ENCODE peak calls at places on chromosomes 13 and 19, in six cellular contexts. One of them, this sample, is unnamed.

GRCh38 chr19:34481861-34482379 is 362 bp downstream of the WTIP start:
- DNase-seq in choroid plexus epithelial cell: peak; percentile 70
- DNase-seq in foreskin fibroblast: peak; percentile 64
- DNase-seq in AG10803: no peak
- DNase-seq in fibroblast of villous mesenchyme: no peak
- DNase-seq in GM23248: peak; percentile 87
- DNase-seq in this sample: peak; percentile 21

GRCh38 chr13:68066879-68067513 is 836.9 kb upstream of the PCDH9 start:
- DNase-seq in choroid plexus epithelial cell: no peak
- DNase-seq in fibroblast of villous mesenchyme: no peak
- DNase-seq in AG10803: no peak
- DNase-seq in GM23248: no peak
- DNase-seq in foreskin fibroblast: no peak
- DNase-seq in this sample: no peak

GRCh38 chr19:35563207-35563829 is at the start of gene ATP4A:
- DNase-seq in foreskin fibroblast: no peak
- DNase-seq in GM23248: no peak
- DNase-seq in AG10803: no peak
- DNase-seq in fibroblast of villous mesenchyme: no peak
- DNase-seq in choroid plexus epithelial cell: no peak
- DNase-seq in this sample: no peak

GRCh38 chr13:40388617-40389016 is 277.8 kb downstream of the FOXO1 start:
- DNase-seq in choroid plexus epithelial cell: peak; percentile 47
- DNase-seq in AG10803: peak; percentile 13
- DNase-seq in fibroblast of villous mesenchyme: peak; percentile 55
- DNase-seq in foreskin fibroblast: peak; percentile 35
- DNase-seq in GM23248: no peak
- DNase-seq in this sample: no peak

GRCh38 chr19:22332924-22333323 is 46.7 kb downstream of the ZNF729 start:
- DNase-seq in foreskin fibroblast: no peak
- DNase-seq in choroid plexus epithelial cell: peak; percentile 2
- DNase-seq in AG10803: no peak
- DNase-seq in GM23248: peak; percentile 9
- DNase-seq in fibroblast of villous mesenchyme: no peak
- DNase-seq in this sample: no peak

GRCh38 chr19:2507109-2507508 is 31.2 kb downstream of the GADD45B start:
- DNase-seq in choroid plexus epithelial cell: peak; percentile 67
- DNase-seq in fibroblast of villous mesenchyme: peak; percentile 83
- DNase-seq in GM23248: peak; percentile 79
- DNase-seq in AG10803: peak; percentile 58
- DNase-seq in foreskin fibroblast: peak; percentile 62
- DNase-seq in this sample: peak; percentile 53

GRCh38 chr13:40377783-40378182 is 288.7 kb downstream of the FOXO1 start:
- DNase-seq in AG10803: peak; percentile 22
- DNase-seq in fibroblast of villous mesenchyme: peak; percentile 27
- DNase-seq in foreskin fibroblast: peak; percentile 48
- DNase-seq in GM23248: peak; percentile 79
- DNase-seq in choroid plexus epithelial cell: peak; percentile 67
- DNase-seq in this sample: no peak

GRCh38 chr19:35347171-35347929 is at the start of gene FFAR1:
- DNase-seq in foreskin fibroblast: no peak
- DNase-seq in choroid plexus epithelial cell: no peak
- DNase-seq in fibroblast of villous mesenchyme: no peak
- DNase-seq in GM23248: no peak
- DNase-seq in AG10803: no peak
- DNase-seq in this sample: no peak

GRCh38 chr13:30757026-30757425 is 21.7 kb downstream of the ALOX5AP start:
- DNase-seq in AG10803: no peak
- DNase-seq in foreskin fibroblast: no peak
- DNase-seq in choroid plexus epithelial cell: no peak
- DNase-seq in GM23248: no peak
- DNase-seq in fibroblast of villous mesenchyme: no peak
- DNase-seq in this sample: no peak

GRCh38 chr13:46134961-46135522 is 30.2 kb upstream of the CPB2 start:
- DNase-seq in fibroblast of villous mesenchyme: peak; percentile 24
- DNase-seq in AG10803: no peak
- DNase-seq in foreskin fibroblast: no peak
- DNase-seq in choroid plexus epithelial cell: peak; percentile 62
- DNase-seq in GM23248: no peak
- DNase-seq in this sample: no peak

GRCh38 chr13:106535552-106536243 is at the start of gene EFNB2:
- DNase-seq in GM23248: peak; percentile 92
- DNase-seq in AG10803: peak; percentile 88
- DNase-seq in fibroblast of villous mesenchyme: peak; percentile 91
- DNase-seq in choroid plexus epithelial cell: peak; percentile 96
- DNase-seq in foreskin fibroblast: peak; percentile 96
- DNase-seq in this sample: peak; percentile 79

GRCh38 chr13:100315522-100315921 is 226.6 kb downstream of the PCCA start:
- DNase-seq in fibroblast of villous mesenchyme: no peak
- DNase-seq in foreskin fibroblast: no peak
- DNase-seq in AG10803: no peak
- DNase-seq in GM23248: no peak
- DNase-seq in choroid plexus epithelial cell: peak; percentile 24
- DNase-seq in this sample: no peak

GRCh38 chr13:51064753-51065152 is 46.3 kb downstream of the C13orf42 start:
- DNase-seq in AG10803: no peak
- DNase-seq in choroid plexus epithelial cell: no peak
- DNase-seq in foreskin fibroblast: no peak
- DNase-seq in GM23248: no peak
- DNase-seq in fibroblast of villous mesenchyme: no peak
- DNase-seq in this sample: no peak

GRCh38 chr19:918481-919156 is 1.5 kb downstream of the KISS1R start:
- DNase-seq in foreskin fibroblast: no peak
- DNase-seq in choroid plexus epithelial cell: no peak
- DNase-seq in AG10803: no peak
- DNase-seq in GM23248: no peak
- DNase-seq in fibroblast of villous mesenchyme: no peak
- DNase-seq in this sample: no peak

GRCh38 chr19:5951338-5951861 is 26.5 kb downstream of the RANBP3 start:
- DNase-seq in foreskin fibroblast: no peak
- DNase-seq in GM23248: no peak
- DNase-seq in AG10803: no peak
- DNase-seq in choroid plexus epithelial cell: no peak
- DNase-seq in fibroblast of villous mesenchyme: no peak
- DNase-seq in this sample: no peak

GRCh38 chr13:28536371-28536770 is 41.4 kb upstream of the FLT1 start:
- DNase-seq in fibroblast of villous mesenchyme: no peak
- DNase-seq in GM23248: no peak
- DNase-seq in foreskin fibroblast: no peak
- DNase-seq in AG10803: no peak
- DNase-seq in choroid plexus epithelial cell: no peak
- DNase-seq in this sample: no peak

GRCh38 chr13:80204642-80205041 is 136.3 kb downstream of the SPRY2 start:
- DNase-seq in foreskin fibroblast: no peak
- DNase-seq in fibroblast of villous mesenchyme: no peak
- DNase-seq in choroid plexus epithelial cell: no peak
- DNase-seq in AG10803: no peak
- DNase-seq in GM23248: no peak
- DNase-seq in this sample: no peak

GRCh38 chr13:94063096-94063495 is 416.4 kb downstream of the DCT start:
- DNase-seq in foreskin fibroblast: peak; percentile 63
- DNase-seq in AG10803: peak; percentile 88
- DNase-seq in GM23248: peak; percentile 63
- DNase-seq in choroid plexus epithelial cell: peak; percentile 53
- DNase-seq in fibroblast of villous mesenchyme: peak; percentile 67
- DNase-seq in this sample: peak; percentile 49

GRCh38 chr13:85236431-85236830 is 562.8 kb downstream of the SLITRK6 start:
- DNase-seq in fibroblast of villous mesenchyme: no peak
- DNase-seq in foreskin fibroblast: peak; percentile 35
- DNase-seq in AG10803: no peak
- DNase-seq in choroid plexus epithelial cell: peak; percentile 70
- DNase-seq in GM23248: no peak
- DNase-seq in this sample: peak; percentile 32

GRCh38 chr13:83879431-83880171 is 2.7 kb downstream of the SLITRK1 start:
- DNase-seq in GM23248: peak; percentile 12
- DNase-seq in choroid plexus epithelial cell: no peak
- DNase-seq in fibroblast of villous mesenchyme: no peak
- DNase-seq in AG10803: peak; percentile 6
- DNase-seq in foreskin fibroblast: no peak
- DNase-seq in this sample: no peak
- H3K4me3 ChIP-seq in GM23248: peak overlapping the region; percentile 50
- H3K4me3 ChIP-seq in choroid plexus epithelial cell: peak overlapping the region; percentile 50
- H3K4me3 ChIP-seq in fibroblast of villous mesenchyme: no peak overlapping the region
- H3K4me3 ChIP-seq in AG10803: peak overlapping the region; percentile 54
- H3K4me3 ChIP-seq in foreskin fibroblast: peak overlapping the region; percentile 44
- H3K4me3 ChIP-seq in this sample: peak overlapping the region; percentile 36

DNA sequence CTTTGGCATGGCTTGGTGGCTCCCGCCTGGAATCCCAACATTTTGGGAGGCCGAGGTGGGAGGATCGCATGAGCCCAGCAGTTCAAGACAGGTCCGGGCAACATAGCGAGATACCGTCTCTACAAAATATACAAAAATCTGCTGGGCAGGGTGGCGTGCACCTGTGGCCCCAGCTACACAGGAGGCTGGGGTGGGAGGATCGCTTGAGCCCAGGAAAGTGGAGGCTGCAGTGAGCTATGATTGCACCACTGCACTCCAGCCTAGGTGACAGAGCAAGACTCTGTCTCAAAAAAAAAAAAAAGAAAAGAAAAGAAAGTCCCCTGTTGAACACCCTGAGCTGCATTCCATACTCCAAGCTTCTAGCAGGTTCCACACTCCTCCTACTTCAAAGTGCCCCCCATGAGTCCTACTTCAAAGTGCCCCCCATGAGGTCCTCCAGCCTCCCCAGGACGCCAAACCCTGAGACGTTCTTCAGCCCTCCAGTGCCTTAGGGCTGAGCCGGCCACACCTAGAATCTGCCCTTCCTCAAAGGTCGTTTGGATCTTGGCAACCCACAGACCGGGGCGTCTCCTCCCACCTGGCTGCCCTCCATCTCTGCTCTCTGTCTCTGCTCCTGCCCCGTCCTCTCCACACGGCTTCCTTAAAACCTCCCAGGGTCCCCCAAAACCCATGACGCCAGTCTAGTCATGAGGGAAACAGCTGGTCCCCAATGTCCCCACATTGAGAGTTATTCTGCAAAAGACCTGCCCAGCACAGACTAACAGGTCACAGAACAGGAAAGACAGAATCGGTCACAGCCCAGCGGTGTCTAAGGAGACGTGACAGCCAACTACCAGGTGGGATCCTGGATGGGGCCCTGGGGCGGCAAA is 4.7 kb downstream of the TJP3 start:
- DNase-seq in AG10803: no peak
- DNase-seq in GM23248: no peak
- DNase-seq in choroid plexus epithelial cell: no peak
- DNase-seq in foreskin fibroblast: no peak
- DNase-seq in fibroblast of villous mesenchyme: no peak
- DNase-seq in this sample: no peak
- H3K4me3 ChIP-seq in AG10803: no peak overlapping the region
- H3K4me3 ChIP-seq in GM23248: no peak overlapping the region
- H3K4me3 ChIP-seq in choroid plexus epithelial cell: no peak overlapping the region
- H3K4me3 ChIP-seq in foreskin fibroblast: no peak overlapping the region
- H3K4me3 ChIP-seq in fibroblast of villous mesenchyme: no peak overlapping the region
- H3K4me3 ChIP-seq in this sample: no peak overlapping the region

GRCh38 chr19:16542045-16542893 is at the start of gene CHERP:
- DNase-seq in AG10803: peak; percentile 92
- DNase-seq in foreskin fibroblast: peak; percentile 90
- DNase-seq in GM23248: peak; percentile 98
- DNase-seq in fibroblast of villous mesenchyme: peak; percentile 94
- DNase-seq in choroid plexus epithelial cell: peak; percentile 94
- DNase-seq in this sample: peak; percentile 72

GRCh38 chr19:16541526-16542044 is 652 bp downstream of the CHERP start:
- DNase-seq in fibroblast of villous mesenchyme: peak; percentile 40
- DNase-seq in choroid plexus epithelial cell: peak; percentile 38
- DNase-seq in foreskin fibroblast: no peak
- DNase-seq in AG10803: peak; percentile 6
- DNase-seq in GM23248: peak; percentile 58
- DNase-seq in this sample: no peak

GRCh38 chr19:16544468-16545231 is 2.4 kb upstream of the CHERP start:
- DNase-seq in fibroblast of villous mesenchyme: no peak
- DNase-seq in AG10803: no peak
- DNase-seq in choroid plexus epithelial cell: no peak
- DNase-seq in GM23248: no peak
- DNase-seq in foreskin fibroblast: no peak
- DNase-seq in this sample: no peak

GRCh38 chr19:16542894-16543498 is 759 bp upstream of the CHERP start:
- DNase-seq in AG10803: peak; percentile 6
- DNase-seq in fibroblast of villous mesenchyme: peak; percentile 5
- DNase-seq in foreskin fibroblast: no peak
- DNase-seq in GM23248: peak; percentile 54
- DNase-seq in choroid plexus epithelial cell: peak; percentile 16
- DNase-seq in this sample: no peak

DNA sequence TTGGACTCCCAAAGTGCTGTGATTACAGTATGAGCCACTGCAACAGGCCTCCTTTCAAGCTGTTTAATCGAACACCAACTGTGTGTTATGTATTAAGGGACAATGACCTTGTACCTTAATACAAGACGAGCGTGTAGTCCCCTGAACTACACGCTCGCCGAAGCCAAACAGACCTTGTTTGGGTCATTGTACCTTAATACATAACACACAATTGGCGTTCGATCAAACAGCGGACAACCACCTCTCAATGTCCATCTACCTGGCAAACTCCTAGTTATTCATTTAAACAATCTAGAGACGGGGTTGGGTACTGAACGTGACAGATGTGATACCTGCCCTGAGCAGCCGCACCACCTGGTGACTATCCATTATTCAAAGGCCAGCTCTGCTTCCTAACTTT is 1.3 kb downstream of the CHERP start:
- DNase-seq in AG10803: no peak
- DNase-seq in fibroblast of villous mesenchyme: no peak
- DNase-seq in GM23248: no peak
- DNase-seq in foreskin fibroblast: no peak
- DNase-seq in choroid plexus epithelial cell: no peak
- DNase-seq in this sample: no peak
- H3K4me3 ChIP-seq in AG10803: peak overlapping the region; percentile 91
- H3K4me3 ChIP-seq in fibroblast of villous mesenchyme: peak overlapping the region; percentile 95
- H3K4me3 ChIP-seq in GM23248: peak overlapping the region; percentile 97
- H3K4me3 ChIP-seq in foreskin fibroblast: peak overlapping the region; percentile 87
- H3K4me3 ChIP-seq in choroid plexus epithelial cell: peak overlapping the region; percentile 95
- H3K4me3 ChIP-seq in this sample: peak overlapping the region; percentile 94

DNA sequence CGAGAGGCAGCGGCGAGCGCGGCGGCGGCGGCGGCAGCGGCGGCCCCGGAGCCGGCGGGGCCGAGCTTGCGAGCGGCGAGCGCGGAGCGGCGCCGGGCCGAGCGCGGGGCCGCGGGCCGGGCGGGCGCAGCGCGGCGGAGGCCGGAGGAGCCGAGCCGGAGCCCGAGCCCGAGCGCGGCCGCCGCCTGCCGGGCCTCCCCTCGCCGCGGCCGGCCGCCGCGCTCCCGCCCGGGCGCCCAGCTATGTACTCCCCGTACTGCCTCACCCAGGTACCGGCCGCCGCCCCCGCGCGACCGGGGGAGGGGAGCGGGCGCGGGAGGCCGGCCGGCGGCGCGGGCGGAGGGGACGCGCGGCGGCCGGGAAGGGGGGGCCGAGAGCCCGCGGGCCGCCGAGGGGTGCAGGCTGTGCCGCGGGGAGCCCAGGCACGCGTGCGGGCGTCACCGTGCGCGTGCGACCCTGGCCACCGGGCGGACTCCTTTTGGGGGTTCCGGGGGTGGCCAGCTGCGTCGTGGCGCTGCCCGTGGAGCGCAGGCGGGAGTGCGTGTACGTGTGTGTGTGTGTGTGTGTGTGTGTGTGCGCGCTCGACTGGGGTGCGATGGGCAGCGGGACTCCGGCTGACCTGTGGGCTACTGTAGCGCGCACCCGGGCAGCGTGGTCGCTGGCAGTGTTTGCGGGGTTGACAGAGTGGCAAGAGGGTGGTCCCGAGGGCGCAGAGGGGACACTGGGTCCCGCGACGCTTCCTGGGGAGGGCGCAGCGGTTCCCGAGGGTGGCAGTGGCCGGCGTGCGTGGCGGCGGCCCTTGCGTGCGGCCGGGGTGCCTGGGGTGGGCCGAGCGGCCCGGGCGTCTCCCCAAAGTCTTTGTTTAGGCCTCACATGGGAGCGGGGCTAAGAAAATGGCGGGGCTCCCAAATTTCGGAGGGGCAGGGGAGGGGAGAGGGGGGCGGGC is 594 bp downstream of the NFIX start:
- DNase-seq in foreskin fibroblast: no peak
- DNase-seq in GM23248: peak; percentile 59
- DNase-seq in fibroblast of villous mesenchyme: no peak
- DNase-seq in choroid plexus epithelial cell: peak; percentile 38
- DNase-seq in AG10803: peak; percentile 42
- DNase-seq in this sample: no peak
- H3K4me3 ChIP-seq in foreskin fibroblast: peak overlapping the region; percentile 76
- H3K4me3 ChIP-seq in GM23248: peak overlapping the region; percentile 99
- H3K4me3 ChIP-seq in fibroblast of villous mesenchyme: peak overlapping the region; percentile 76
- H3K4me3 ChIP-seq in choroid plexus epithelial cell: peak overlapping the region; percentile 76
- H3K4me3 ChIP-seq in AG10803: peak overlapping the region; percentile 88
- H3K4me3 ChIP-seq in this sample: peak overlapping the region; percentile 74